ENCODE peak calls at places on chromosome 15, in ten cellular contexts. N is NCI-H1092 treated with DMSO at 0.1 percent for 48 hours; D is stimulated activated CD4-positive, alpha-beta T cell treated with anti-CD3 and anti-CD28 coated beads, Interleukin-12 subunit alpha, Interleukin-12 subunit beta, amount 100 ng/mL, for 48 hours; U is ovary; T is Calu3; M is hypothalamus; J is OCI-LY7; Z is ELR; W is HEK293T; L is HAP-1. K is an unnamed sample.

GRCh38 chr15:93102211-93102610 is 13.2 kb upstream of the RGMA start:
- DNase-seq in W (no peak), U (no peak), M (no peak), N (no peak), L (no peak), D (no peak), J (no peak), Z (no peak), T (no peak), K (no peak)

GRCh38 chr15:63944681-63944955 is 101.7 kb downstream of the DAPK2 start:
- DNase-seq in Z (no peak), M (no peak), D (no peak), J (no peak), W (no peak), L (peak), U (no peak), N (no peak), T (no peak), K (no peak)

GRCh38 chr15:36966704-36967103 is 133.6 kb downstream of the MEIS2 start:
- DNase-seq in L (no peak), U (no peak), N (no peak), J (no peak), Z (no peak), M (no peak), T (no peak), W (no peak), D (no peak), K (no peak)

GRCh38 chr15:96252148-96252547 is 78.4 kb upstream of the NR2F2 start:
- DNase-seq in Z (no peak), D (no peak), J (no peak), W (no peak), T (peak), M (no peak), U (no peak), L (no peak), N (no peak), K (no peak)

GRCh38 chr15:37933685-37934084 is 755 bp upstream of the TMCO5A start:
- DNase-seq in M (no peak), U (no peak), W (no peak), L (no peak), N (no peak), T (no peak), D (no peak), J (no peak), Z (peak), K (no peak)

GRCh38 chr15:73046073-73046472 is 6.2 kb upstream of the NEO1 start:
- DNase-seq in U (no peak), Z (no peak), M (no peak), T (no peak), N (no peak), J (no peak), L (no peak), W (no peak), D (no peak), K (no peak)

GRCh38 chr15:68820205-68820588 is 498 bp downstream of the ANP32A start:
- DNase-seq in N (peak), J (peak), T (peak), M (no peak), D (peak), U (peak), L (peak), Z (peak), W (no peak), K (no peak)

GRCh38 chr15:50059883-50060282 is 59.1 kb downstream of the ATP8B4 start:
- DNase-seq in D (no peak), J (no peak), M (no peak), W (no peak), U (no peak), L (no peak), N (no peak), T (no peak), Z (no peak), K (no peak)

GRCh38 chr15:57156210-57156887 is 220.0 kb upstream of the CGNL1 start:
- DNase-seq in L (no peak), U (no peak), T (no peak), M (peak), J (no peak), Z (no peak), N (peak), W (no peak), D (no peak), K (no peak)